ENCODE peak calls at places on chromosomes 6 and 20, in five cellular contexts. Q is fibroblast of mammary gland, F is Calu3, M is AG09319, I is endothelial cell. S is an unnamed sample.

GRCh38 chr6:25706314-25707014 is 48.1 kb upstream of the SLC17A4 start:
- DNase-seq in F (no peak), Q (peak), I (no peak), M (no peak), S (no peak)

GRCh38 chr20:1622450-1622849 is 2.6 kb upstream of the SIRPB1 start:
- DNase-seq in M (no peak), F (no peak), Q (no peak), I (no peak), S (no peak)

GRCh38 chr20:8933391-8933807 is 135.5 kb upstream of the PLCB4 start:
- DNase-seq in M (no peak), Q (peak), I (no peak), F (no peak), S (no peak)

GRCh38 chr6:17311595-17312311 is 30.6 kb downstream of the RBM24 start:
- DNase-seq in M (no peak), Q (peak), I (no peak), F (peak), S (no peak)

GRCh38 chr20:58706150-58706892 is 13.7 kb downstream of the NPEPL1 start:
- DNase-seq in M (no peak), I (no peak), Q (no peak), F (no peak), S (no peak)

GRCh38 chr20:62201173-62202082 is 18.6 kb downstream of the MTG2 start:
- DNase-seq in Q (no peak), F (no peak), I (no peak), M (no peak), S (no peak)

GRCh38 chr20:21511485-21511849 is 2.4 kb downstream of the NKX2-2 start:
- DNase-seq in M (no peak), F (no peak), I (no peak), Q (no peak), S (no peak)

GRCh38 chr6:4291453-4292403 is 156.4 kb upstream of the ECI2 start:
- DNase-seq in Q (peak), I (no peak), F (peak), M (no peak), S (no peak)

GRCh38 chr6:80343511-80343910 is 237.0 kb downstream of the BCKDHB start:
- DNase-seq in I (no peak), F (no peak), M (no peak), Q (no peak), S (no peak)

GRCh38 chr20:37579091-37579490 is 51.4 kb upstream of the BLCAP start:
- DNase-seq in M (no peak), F (no peak), Q (no peak), I (no peak), S (no peak)

GRCh38 chr6:160132776-160133338 is 11.2 kb downstream of the SLC22A1 start:
- DNase-seq in M (no peak), F (no peak), Q (peak), I (no peak), S (no peak)

GRCh38 chr6:117463762-117464665 is 18.5 kb upstream of the DCBLD1 start:
- DNase-seq in F (no peak), Q (peak), M (no peak), I (no peak), S (peak)

GRCh38 chr6:116444092-116444491 is 17.1 kb upstream of the CALHM6 start:
- DNase-seq in M (no peak), Q (peak), I (no peak), F (peak), S (no peak)

GRCh38 chr6:15441215-15441868 is 195.5 kb downstream of the JARID2 start:
- DNase-seq in Q (peak), F (peak), M (peak), I (peak), S (peak)

GRCh38 chr6:136095961-136096360 is 154.2 kb downstream of the MTFR2 start:
- DNase-seq in Q (peak), M (no peak), F (no peak), I (no peak), S (no peak)

GRCh38 chr6:139392834-139393233 is 18.4 kb upstream of the CITED2 start:
- DNase-seq in Q (peak), F (no peak), I (no peak), M (no peak), S (no peak)

GRCh38 chr6:112235956-112236355 is 18.4 kb downstream of the LAMA4 start:
- DNase-seq in Q (peak), I (no peak), M (no peak), F (no peak), S (peak)

GRCh38 chr20:1330075-1330830 is 1.3 kb upstream of the SDCBP2 start:
- DNase-seq in F (peak), M (no peak), Q (peak), I (no peak), S (peak)

GRCh38 chr6:150336299-150336698 is 32.5 kb upstream of the IYD start:
- DNase-seq in Q (peak), F (peak), M (no peak), I (no peak), S (no peak)

GRCh38 chr6:99879431-99879830 is 114.6 kb downstream of the MCHR2 start:
- DNase-seq in F (no peak), Q (no peak), M (no peak), I (no peak), S (no peak)

GRCh38 chr20:49699200-49699992 is 14.3 kb downstream of the B4GALT5 start:
- DNase-seq in I (no peak), F (no peak), M (no peak), Q (peak), S (peak)

GRCh38 chr20:51326241-51326819 is 216.2 kb downstream of the NFATC2 start:
- DNase-seq in F (peak), Q (peak), M (no peak), I (peak), S (no peak)

GRCh38 chr6:123802351-123802696 is 1.3 kb upstream of the NKAIN2 start:
- DNase-seq in M (no peak), Q (no peak), I (no peak), F (no peak), S (no peak)

GRCh38 chr6:108541843-108542795 is 18.6 kb upstream of the FOXO3 start:
- DNase-seq in I (peak), M (peak), Q (peak), F (peak), S (peak)

GRCh38 chr6:168333039-168333438 is 13.5 kb upstream of the DACT2 start:
- DNase-seq in F (peak), Q (no peak), M (no peak), I (peak), S (no peak)

GRCh38 chr20:1469925-1470571 is 3.4 kb upstream of the NSFL1C start:
- DNase-seq in F (peak), I (peak), M (peak), Q (peak), S (peak)

GRCh38 chr6:125255201-125255600 is 46.6 kb downstream of the HDDC2 start:
- DNase-seq in Q (peak), F (no peak), I (no peak), M (no peak), S (no peak)

GRCh38 chr6:1009041-1009440 is 302.9 kb upstream of the FOXQ1 start:
- DNase-seq in M (no peak), F (no peak), I (no peak), Q (no peak), S (no peak)

GRCh38 chr6:51432481-51432880 is 613.8 kb downstream of the TFAP2B start:
- DNase-seq in F (no peak), I (no peak), M (no peak), Q (peak), S (peak)

GRCh38 chr20:3276400-3277015 is 37.5 kb upstream of the SLC4A11 start:
- DNase-seq in Q (peak), I (peak), M (no peak), F (peak), S (peak)

GRCh38 chr20:44186674-44187053 is 324 bp downstream of the JPH2 start:
- DNase-seq in I (no peak), M (no peak), Q (no peak), F (peak), S (no peak)

GRCh38 chr20:31642837-31643236 is 5.1 kb downstream of the COX4I2 start:
- DNase-seq in Q (no peak), F (no peak), M (no peak), I (no peak), S (no peak)

DNA sequence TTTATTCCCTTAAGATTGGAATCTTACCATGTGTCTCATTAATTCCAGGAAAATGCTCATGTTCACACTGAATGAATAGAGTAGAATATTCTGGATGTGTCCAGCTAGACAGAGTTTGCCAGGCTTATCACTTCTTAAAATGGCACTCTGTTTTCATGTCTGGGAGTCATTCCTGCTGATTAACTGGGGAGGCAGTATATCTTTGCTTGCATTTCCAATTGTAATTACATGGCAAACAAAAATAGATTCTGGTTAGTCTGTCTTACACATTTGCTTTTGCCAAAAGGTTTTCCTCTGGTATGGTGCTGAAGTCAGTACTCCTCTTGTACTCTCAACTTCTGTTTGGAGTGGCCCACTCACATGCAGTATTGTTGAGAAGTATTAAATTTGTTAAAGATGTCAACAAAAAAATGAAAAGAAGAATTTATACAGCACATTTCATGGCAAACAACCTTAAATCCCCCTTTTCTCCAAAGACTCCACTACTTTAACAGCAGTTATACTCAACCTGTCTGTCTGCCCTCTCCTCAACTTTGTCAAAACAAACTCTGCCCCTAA is 70.2 kb downstream of the TENT5A start:
- DNase-seq in M (no peak), Q (no peak), F (no peak), I (no peak), S (no peak)
- TF ChIP-seq CTCF in M (no peak), Q (no peak), F (no peak), I (no peak), S (no peak)

GRCh38 chr6:165890404-165890735 is 227.3 kb upstream of the PDE10A start:
- DNase-seq in Q (no peak), F (no peak), I (no peak), M (no peak), S (no peak)
- TF ChIP-seq CTCF in Q (no peak), F (no peak), I (no peak), M (no peak), S (no peak)

DNA sequence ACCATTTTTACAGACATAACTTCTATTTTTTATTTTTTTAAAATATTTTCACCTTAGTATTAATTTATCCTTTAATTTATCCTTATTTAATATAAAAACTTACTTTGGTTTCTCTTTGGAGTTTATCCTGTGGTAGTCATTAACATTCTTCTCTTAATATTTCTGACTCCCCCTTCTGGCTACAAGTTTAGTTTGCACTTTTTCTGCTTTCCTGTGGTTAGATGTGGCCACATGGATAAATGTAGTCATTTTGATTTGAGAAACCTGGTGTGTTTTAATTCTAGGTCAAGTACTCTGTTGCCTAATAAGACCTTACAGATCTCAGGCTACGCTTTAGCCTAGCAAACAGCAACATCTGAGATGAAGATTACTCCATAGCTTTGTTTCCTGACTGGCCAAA is 1187.5 kb downstream of the HACE1 start:
- DNase-seq in Q (peak), F (no peak), I (no peak), M (no peak), S (no peak)
- TF ChIP-seq CTCF in Q (no peak), F (no peak), I (peak), M (no peak), S (no peak)

GRCh38 chr20:59751075-59751711 is 146.9 kb downstream of the PHACTR3 start:
- DNase-seq in M (peak), I (peak), Q (peak), F (peak), S (peak)
- TF ChIP-seq CTCF in M (peak), I (peak), Q (peak), F (peak), S (peak)

GRCh38 chr20:32893878-32894483 is 35.3 kb downstream of the EFCAB8 start:
- DNase-seq in I (peak), Q (peak), M (no peak), F (peak), S (peak)
- TF ChIP-seq CTCF in I (peak), Q (peak), M (peak), F (no peak), S (peak)

GRCh38 chr6:56021943-56022342 is 146.6 kb upstream of the BMP5 start:
- DNase-seq in I (no peak), M (no peak), F (no peak), Q (no peak), S (no peak)
- TF ChIP-seq CTCF in I (no peak), M (peak), F (no peak), Q (peak), S (no peak)